ENCODE peak calls at places on chromosome 9, in nine cellular contexts. J is lower leg skin, U is GM13976, X is IMR-90, H is pancreas, Q is left ventricle myocardium inferior, N is ovary, V is body of pancreas, E is hepatocyte. C is an unnamed sample.
A peak's percentile ranks its signal among the peaks of the same experiment; 100 is the strongest.

GRCh38 chr9:113018247-113018646 is 6.3 kb upstream of the ZNF883 start:
- DNase-seq in Q (no peak), E (no peak), J (no peak), H (no peak), X (no peak), U (no peak), V (no peak), N (no peak), C (no peak)

GRCh38 chr9:22114956-22115355 is 105.9 kb upstream of the CDKN2B start:
- DNase-seq in J (no peak), V (no peak), H (no peak), Q (no peak), N (no peak), X (peak; percentile 70), E (no peak), U (no peak), C (no peak)

GRCh38 chr9:96086936-96087582 is 211.6 kb downstream of the ERCC6L2 start:
- DNase-seq in N (no peak), X (no peak), V (no peak), J (no peak), U (no peak), Q (no peak), H (no peak), E (peak; percentile 56), C (no peak)

GRCh38 chr9:129483467-129484324 is 137.2 kb downstream of the C9orf50 start:
- DNase-seq in H (peak; percentile 86), Q (peak; percentile 90), U (no peak), J (peak; percentile 93), V (peak; percentile 87), N (peak; percentile 97), X (peak; percentile 85), E (peak; percentile 93), C (no peak)

GRCh38 chr9:109192732-109193361 is 25.8 kb upstream of the FRRS1L start:
- DNase-seq in Q (no peak), V (peak; percentile 83), X (peak; percentile 7), U (peak; percentile 36), N (peak; percentile 71), E (peak; percentile 55), H (no peak), J (no peak), C (no peak)

GRCh38 chr9:114518599-114519022 is 13.3 kb upstream of the WHRN start:
- DNase-seq in V (no peak), H (no peak), X (no peak), Q (no peak), E (no peak), N (no peak), J (no peak), U (peak; percentile 45), C (peak; percentile 41)

GRCh38 chr9:118029425-118029824 is 325.2 kb downstream of the TLR4 start:
- DNase-seq in U (no peak), Q (no peak), J (no peak), E (peak; percentile 11), V (no peak), X (no peak), N (no peak), H (no peak), C (no peak)

GRCh38 chr9:19619221-19619620 is 169.6 kb downstream of the SLC24A2 start:
- DNase-seq in U (no peak), J (no peak), N (no peak), E (no peak), Q (no peak), X (no peak), H (no peak), V (no peak), C (no peak)

GRCh38 chr9:118896356-118897000 is 472.8 kb downstream of the BRINP1 start:
- DNase-seq in E (no peak), Q (no peak), U (no peak), X (no peak), N (no peak), J (no peak), H (no peak), V (no peak), C (no peak)

GRCh38 chr9:133738039-133738805 is at the start of gene SARDH:
- DNase-seq in V (peak; percentile 82), U (peak; percentile 85), N (peak; percentile 55), J (no peak), X (peak; percentile 47), H (peak; percentile 93), E (peak; percentile 75), Q (peak; percentile 63), C (peak; percentile 83)

GRCh38 chr9:104991144-104991953 is 63.4 kb upstream of the ABCA1 start:
- DNase-seq in U (peak; percentile 72), N (peak; percentile 91), H (peak; percentile 97), E (peak; percentile 95), X (peak; percentile 82), V (peak; percentile 94), Q (peak; percentile 93), J (peak; percentile 93), C (peak; percentile 76)

GRCh38 chr9:89883401-89884341 is 278.9 kb downstream of the GADD45G start:
- DNase-seq in N (peak; percentile 9), E (no peak), U (no peak), J (peak; percentile 11), X (no peak), V (no peak), H (no peak), Q (no peak), C (no peak)

GRCh38 chr9:86525182-86525581 is 171.0 kb upstream of the TUT7 start:
- DNase-seq in V (no peak), E (no peak), H (no peak), U (no peak), J (no peak), X (no peak), Q (no peak), N (no peak), C (no peak)

GRCh38 chr9:78919701-78920100 is 622.8 kb downstream of the PSAT1 start:
- DNase-seq in H (no peak), N (no peak), Q (no peak), X (peak; percentile 20), E (no peak), U (no peak), V (no peak), J (no peak), C (no peak)

GRCh38 chr9:34989946-34990635 is 546 bp downstream of the DNAJB5 start:
- DNase-seq in J (no peak), V (peak; percentile 79), X (peak; percentile 39), H (peak; percentile 79), E (peak; percentile 91), N (peak; percentile 71), U (peak; percentile 67), Q (peak; percentile 62), C (peak; percentile 60)

GRCh38 chr9:137240321-137240840 is 706 bp upstream of the TUBB4B start:
- DNase-seq in J (peak; percentile 68), X (peak; percentile 61), H (peak; percentile 91), V (peak; percentile 85), Q (peak; percentile 84), U (peak; percentile 75), N (peak; percentile 81), E (peak; percentile 91), C (peak; percentile 80)
- TF ChIP-seq CTCF in J (no peak), X (no peak), H (no peak), V (peak; percentile 6), Q (peak; percentile 21), U (no peak), N (no peak), E (peak; percentile 21), C (peak; percentile 36)

DNA sequence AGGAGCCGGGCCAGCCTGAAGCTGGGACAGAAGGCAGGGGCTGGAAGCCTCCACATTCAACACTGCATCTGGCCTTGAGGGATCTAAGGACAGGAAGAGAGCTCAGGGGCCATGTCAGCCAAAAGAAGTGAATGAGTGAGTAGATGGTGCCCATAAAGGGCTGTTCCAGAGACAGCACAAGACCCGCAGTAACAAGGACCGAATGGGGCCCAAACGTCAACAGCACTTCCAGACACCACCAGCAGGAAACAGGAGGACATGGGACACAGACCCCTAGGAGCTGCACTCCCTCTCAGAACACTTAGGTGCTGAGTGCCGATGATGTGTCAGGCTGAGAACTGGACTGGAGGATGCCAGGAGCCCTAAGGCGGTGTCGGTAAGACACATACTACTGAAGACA is 114.8 kb upstream of the FAM120A start:
- DNase-seq in Q (no peak), J (no peak), U (no peak), N (no peak), H (no peak), X (no peak), E (no peak), V (no peak), C (no peak)
- TF ChIP-seq CTCF in Q (no peak), J (no peak), U (no peak), N (no peak), H (no peak), X (no peak), E (no peak), V (no peak), C (no peak)

GRCh38 chr9:29865764-29866313 is 2292.6 kb upstream of the C9orf72 start:
- DNase-seq in E (no peak), J (no peak), V (no peak), Q (no peak), X (no peak), H (no peak), N (no peak), U (no peak), C (no peak)
- TF ChIP-seq CTCF in E (no peak), J (no peak), V (no peak), Q (no peak), X (no peak), H (no peak), N (no peak), U (no peak), C (no peak)

GRCh38 chr9:36865731-36866635 is 168.1 kb downstream of the PAX5 start:
- DNase-seq in Q (no peak), V (no peak), N (no peak), J (no peak), X (no peak), H (peak; percentile 30), U (no peak), E (no peak), C (no peak)

GRCh38 chr9:36867672-36868471 is 166.2 kb downstream of the PAX5 start:
- DNase-seq in Q (no peak), J (no peak), H (peak; percentile 48), X (no peak), U (no peak), N (no peak), V (peak; percentile 72), E (peak; percentile 76), C (no peak)

GRCh38 chr9:36866840-36867239 is 167.2 kb downstream of the PAX5 start:
- DNase-seq in H (no peak), Q (no peak), E (no peak), X (no peak), J (no peak), U (no peak), V (no peak), N (no peak), C (no peak)

GRCh38 chr9:36868591-36869282 is 165.3 kb downstream of the PAX5 start:
- DNase-seq in J (no peak), E (no peak), N (no peak), Q (no peak), V (no peak), X (no peak), H (peak; percentile 39), U (no peak), C (no peak)

DNA sequence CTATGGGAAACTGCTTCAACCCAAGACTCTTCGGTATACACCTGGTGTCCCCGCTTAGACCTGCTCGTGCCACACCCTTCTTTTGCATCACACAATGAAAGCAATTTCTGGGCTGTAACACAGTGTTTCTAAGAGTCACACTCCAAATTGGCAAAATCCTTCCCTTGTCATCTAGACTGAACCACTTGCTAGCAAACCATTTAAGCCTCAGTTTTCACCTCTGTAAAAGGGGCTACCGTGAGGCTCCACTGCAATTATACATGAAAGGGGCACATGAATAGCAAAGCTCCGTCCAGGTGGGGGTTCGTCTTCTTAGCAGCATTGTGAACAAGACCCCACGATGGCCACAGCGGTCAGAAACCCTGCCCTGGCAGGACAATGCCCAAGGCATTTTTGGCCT is 166.8 kb downstream of the PAX5 start:
- DNase-seq in U (no peak), E (no peak), Q (no peak), H (no peak), X (no peak), V (no peak), J (no peak), N (no peak), C (no peak)
- TF ChIP-seq CTCF in U (no peak), E (no peak), Q (no peak), H (no peak), X (no peak), V (no peak), J (no peak), N (no peak), C (no peak)

C was measured in GM13977.